ENCODE peak calls at places on chromosome 10, in eight cellular contexts. H is fibroblast of gingiva, X is A172, M is NCI-H510A treated with DMSO at 0.1 percent for 48 hours, F is endothelial cell, R is GM12865, A is BJ, K is GM23338. W is an unnamed sample.

GRCh38 chr10:132850896-132851295 is 64.9 kb upstream of the NKX6-2 start:
- DNase-seq in H (no peak), X (no peak), M (no peak), F (no peak), R (no peak), A (no peak), K (peak; percentile 34), W (no peak)

GRCh38 chr10:91932737-91933136 is 9.2 kb downstream of the BTAF1 start:
- DNase-seq in H (no peak), X (no peak), M (no peak), F (no peak), R (no peak), A (no peak), K (peak; percentile 8), W (no peak)

GRCh38 chr10:5013385-5013784 is 9.7 kb upstream of the AKR1C2 start:
- DNase-seq in H (no peak), X (no peak), M (peak; percentile 4), F (no peak), R (no peak), A (no peak), K (no peak), W (no peak)

GRCh38 chr10:80413152-80413996 is 5.0 kb downstream of the PRXL2A start:
- DNase-seq in H (peak; percentile 90), X (no peak), M (peak; percentile 45), F (no peak), R (no peak), A (peak; percentile 9), K (peak; percentile 14), W (peak; percentile 22)

GRCh38 chr10:34697366-34698247 is 117.5 kb downstream of the PARD3 start:
- DNase-seq in H (no peak), X (no peak), M (no peak), F (no peak), R (no peak), A (no peak), K (no peak), W (no peak)

GRCh38 chr10:103622286-103622685 is 128.8 kb downstream of the NEURL1 start:
- DNase-seq in H (no peak), X (no peak), M (no peak), F (no peak), R (no peak), A (no peak), K (no peak), W (no peak)

GRCh38 chr10:127928021-127928806 is 21.3 kb downstream of the PTPRE start:
- DNase-seq in H (peak; percentile 37), X (peak; percentile 59), M (no peak), F (no peak), R (no peak), A (no peak), K (no peak), W (peak; percentile 54)

GRCh38 chr10:76303682-76304316 is 872.4 kb downstream of the LRMDA start:
- DNase-seq in H (peak; percentile 84), X (peak; percentile 77), M (peak; percentile 96), F (peak; percentile 70), R (peak; percentile 55), A (no peak), K (peak; percentile 89), W (no peak)

GRCh38 chr10:1412531-1413189 is 324.7 kb downstream of the ADARB2 start:
- DNase-seq in H (no peak), X (no peak), M (peak; percentile 23), F (no peak), R (no peak), A (no peak), K (no peak), W (no peak)

GRCh38 chr10:64518456-64518855 is 997.3 kb downstream of the REEP3 start:
- DNase-seq in H (no peak), X (no peak), M (no peak), F (no peak), R (no peak), A (no peak), K (no peak), W (no peak)

GRCh38 chr10:17235136-17235535 is 7.1 kb downstream of the VIM start:
- DNase-seq in H (peak; percentile 42), X (peak; percentile 59), M (no peak), F (no peak), R (no peak), A (no peak), K (peak; percentile 53), W (no peak)

GRCh38 chr10:122515588-122516231 is 44.8 kb upstream of the DMBT1 start:
- DNase-seq in H (no peak), X (peak; percentile 46), M (no peak), F (no peak), R (peak; percentile 37), A (no peak), K (no peak), W (no peak)

GRCh38 chr10:61987951-61988379 is 86.5 kb downstream of the ARID5B start:
- DNase-seq in H (no peak), X (no peak), M (no peak), F (no peak), R (peak; percentile 94), A (no peak), K (no peak), W (no peak)

GRCh38 chr10:111209666-111210065 is 132.8 kb downstream of the ADRA2A start:
- DNase-seq in H (no peak), X (no peak), M (no peak), F (no peak), R (no peak), A (peak; percentile 5), K (no peak), W (no peak)

GRCh38 chr10:103888113-103888841 is 29.7 kb downstream of the STN1 start:
- DNase-seq in H (peak; percentile 79), X (peak; percentile 80), M (peak; percentile 93), F (no peak), R (peak; percentile 62), A (peak; percentile 31), K (peak; percentile 58), W (no peak)

GRCh38 chr10:61900829-61901783 is at the start of gene ARID5B:
- DNase-seq in H (peak; percentile 78), X (peak; percentile 60), M (peak; percentile 54), F (peak; percentile 38), R (peak; percentile 80), A (no peak), K (peak; percentile 84), W (no peak)

W was measured in non-pigmented ciliary epithelial cell.